ENCODE peak calls at places on chromosomes 2 and 18, in seven cellular contexts. H, E, G, M, J, O and K are unnamed samples.

GRCh38 chr2:16763056-16763455 is 97.4 kb upstream of the CYRIA start:
- DNase-seq in H (no peak), E (no peak), G (no peak), M (no peak), J (no peak), O (no peak), K (no peak)

GRCh38 chr2:239298126-239298804 is 102.6 kb downstream of the HDAC4 start:
- DNase-seq in H (no peak), E (no peak), G (no peak), M (no peak), J (no peak), O (no peak), K (no peak)

GRCh38 chr2:203934006-203934632 is 2.4 kb upstream of the ICOS start:
- DNase-seq in H (no peak), E (no peak), G (no peak), M (no peak), J (no peak), O (no peak), K (no peak)

GRCh38 chr2:219664958-219665357 is 37.5 kb downstream of the SLC4A3 start:
- DNase-seq in H (no peak), E (no peak), G (no peak), M (peak), J (no peak), O (no peak), K (no peak)

GRCh38 chr2:219285894-219286425 is 6.8 kb downstream of the DNAJB2 start:
- DNase-seq in H (no peak), E (no peak), G (peak), M (peak), J (no peak), O (peak), K (no peak)

GRCh38 chr18:6776193-6776592 is 46.7 kb downstream of the ARHGAP28 start:
- DNase-seq in H (no peak), E (no peak), G (no peak), M (peak), J (no peak), O (no peak), K (no peak)

GRCh38 chr18:77057043-77057442 is 75.5 kb downstream of the MBP start:
- DNase-seq in H (no peak), E (no peak), G (no peak), M (peak), J (no peak), O (no peak), K (no peak)

GRCh38 chr2:134429886-134430285 is 176.0 kb downstream of the MGAT5 start:
- DNase-seq in H (no peak), E (no peak), G (no peak), M (peak), J (no peak), O (no peak), K (no peak)

GRCh38 chr18:23752796-23753195 is 63.5 kb downstream of the LAMA3 start:
- DNase-seq in H (no peak), E (no peak), G (no peak), M (peak), J (no peak), O (no peak), K (no peak)

GRCh38 chr18:12628706-12629702 is 28.9 kb downstream of the SPIRE1 start:
- DNase-seq in H (no peak), E (no peak), G (no peak), M (peak), J (no peak), O (no peak), K (no peak)

GRCh38 chr2:234970467-234970866 is 18.6 kb downstream of the SH3BP4 start:
- DNase-seq in H (no peak), E (no peak), G (no peak), M (peak), J (no peak), O (no peak), K (no peak)

GRCh38 chr2:74576151-74576755 is 21.7 kb downstream of the DOK1 start:
- DNase-seq in H (no peak), E (no peak), G (no peak), M (peak), J (no peak), O (no peak), K (no peak)

GRCh38 chr2:64359892-64360657 is 93.9 kb upstream of the LGALSL start:
- DNase-seq in H (peak), E (peak), G (no peak), M (peak), J (peak), O (no peak), K (no peak)

GRCh38 chr18:56952026-56952425 is 194.9 kb upstream of the BOD1L2 start:
- DNase-seq in H (no peak), E (no peak), G (no peak), M (no peak), J (no peak), O (no peak), K (no peak)

GRCh38 chr2:216710531-216711282 is 15.4 kb upstream of the IGFBP5 start:
- DNase-seq in H (no peak), E (no peak), G (no peak), M (peak), J (no peak), O (no peak), K (no peak)

GRCh38 chr2:44793322-44793870 is 148.1 kb upstream of the SIX3 start:
- DNase-seq in H (no peak), E (no peak), G (no peak), M (peak), J (peak), O (peak), K (no peak)

GRCh38 chr2:100321181-100321880 is 970 bp downstream of the LONRF2 start:
- DNase-seq in H (peak), E (no peak), G (peak), M (peak), J (no peak), O (peak), K (no peak)

GRCh38 chr2:227473019-227473461 is 1.1 kb downstream of the AGFG1 start:
- DNase-seq in H (no peak), E (no peak), G (peak), M (peak), J (no peak), O (no peak), K (no peak)

GRCh38 chr2:127197475-127198385 is 22.4 kb downstream of the CYP27C1 start:
- DNase-seq in H (peak), E (no peak), G (no peak), M (peak), J (peak), O (peak), K (no peak)

GRCh38 chr2:55519908-55520885 is 679 bp downstream of the CFAP36 start:
- DNase-seq in H (peak), E (no peak), G (no peak), M (peak), J (peak), O (peak), K (no peak)

GRCh38 chr2:96551605-96552283 is 15.2 kb downstream of the ARID5A start:
- DNase-seq in H (no peak), E (no peak), G (no peak), M (no peak), J (no peak), O (no peak), K (no peak)

GRCh38 chr2:220053919-220054318 is 426.5 kb downstream of the SLC4A3 start:
- DNase-seq in H (no peak), E (no peak), G (no peak), M (peak), J (peak), O (no peak), K (no peak)

GRCh38 chr2:240594511-240595380 is 8.2 kb downstream of the CAPN10 start:
- DNase-seq in H (no peak), E (no peak), G (peak), M (no peak), J (no peak), O (no peak), K (no peak)

GRCh38 chr2:240597054-240597418 is 10.5 kb downstream of the CAPN10 start:
- DNase-seq in H (no peak), E (no peak), G (peak), M (no peak), J (no peak), O (no peak), K (no peak)

GRCh38 chr2:240596080-240596460 is 9.5 kb downstream of the CAPN10 start:
- DNase-seq in H (no peak), E (no peak), G (no peak), M (no peak), J (no peak), O (no peak), K (no peak)

GRCh38 chr2:240596491-240596931 is 10.0 kb downstream of the CAPN10 start:
- DNase-seq in H (no peak), E (no peak), G (peak), M (no peak), J (no peak), O (no peak), K (no peak)

GRCh38 chr2:240595381-240596079 is 9.0 kb downstream of the CAPN10 start:
- DNase-seq in H (peak), E (no peak), G (peak), M (peak), J (peak), O (peak), K (peak)
- TF ChIP-seq CTCF in H (no peak), E (peak), G (peak), M (no peak), J (peak), O (peak), K (peak)

GRCh38 chr2:207867075-207867474 is 97.4 kb upstream of the FZD5 start:
- DNase-seq in H (no peak), E (no peak), G (no peak), M (no peak), J (no peak), O (no peak), K (no peak)
- TF ChIP-seq CTCF in H (no peak), E (no peak), G (no peak), M (no peak), J (no peak), O (no peak), K (no peak)

GRCh38 chr2:146317959-146318358 is 1526.9 kb upstream of the ACVR2A start:
- DNase-seq in H (no peak), E (no peak), G (no peak), M (peak), J (no peak), O (no peak), K (no peak)

DNA sequence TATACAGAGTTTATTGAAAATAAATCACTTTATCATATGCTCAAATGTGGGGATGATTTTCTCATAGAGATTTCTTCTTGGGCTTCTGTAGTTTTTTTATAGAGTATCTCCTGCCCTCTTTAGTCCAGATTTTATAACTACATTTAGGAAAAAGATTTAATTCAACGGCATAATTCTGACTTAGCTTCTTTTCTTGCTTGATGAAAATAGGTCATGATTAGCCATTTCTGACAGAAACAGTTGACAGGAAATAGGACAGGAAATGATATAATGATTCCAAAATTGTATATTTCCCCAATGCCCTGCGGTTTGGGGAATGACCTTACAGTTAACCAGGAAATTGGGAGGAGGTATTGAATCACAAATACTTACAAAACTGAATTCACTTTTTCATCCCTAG is 1531.9 kb upstream of the ACVR2A start:
- DNase-seq in H (no peak), E (no peak), G (no peak), M (peak), J (no peak), O (no peak), K (no peak)
- TF ChIP-seq CTCF in H (peak), E (no peak), G (peak), M (no peak), J (no peak), O (no peak), K (peak)

DNA sequence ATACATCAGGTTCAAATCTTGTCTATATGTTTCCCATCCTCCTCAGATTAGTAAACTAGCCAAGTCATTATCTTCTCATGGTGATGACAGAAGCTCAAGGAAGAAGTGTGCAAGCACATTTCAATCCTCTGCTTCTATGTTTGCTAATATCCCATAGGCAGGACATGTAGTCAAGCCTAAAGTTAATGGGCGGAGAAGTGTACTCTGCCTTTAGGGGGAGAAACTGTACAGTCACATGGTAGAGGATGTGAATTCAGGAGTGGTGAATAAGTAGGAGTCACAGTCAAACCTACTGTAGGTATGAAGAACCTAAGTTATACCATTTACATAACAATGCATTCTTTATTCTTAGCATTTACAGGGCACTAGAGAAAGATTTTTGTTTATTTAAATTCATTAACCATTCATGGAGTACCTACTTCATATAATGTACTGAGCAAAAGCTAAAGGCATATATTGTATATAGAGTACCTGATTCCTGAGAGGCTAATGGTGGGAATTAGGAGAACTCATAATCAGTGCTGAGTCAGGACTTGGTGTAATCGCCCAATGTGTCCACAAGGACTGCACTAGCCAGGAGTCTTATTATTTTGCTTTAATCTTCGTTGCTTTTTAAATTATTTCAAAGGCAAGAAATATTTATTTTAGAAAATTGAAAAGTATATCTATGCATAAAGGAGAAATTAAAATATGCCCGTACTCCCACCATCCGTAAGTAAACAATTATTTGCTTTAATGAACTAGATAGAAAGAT is 394.3 kb upstream of the ETAA1 start:
- DNase-seq in H (no peak), E (no peak), G (no peak), M (no peak), J (no peak), O (no peak), K (no peak)
- TF ChIP-seq CTCF in H (no peak), E (no peak), G (no peak), M (no peak), J (no peak), O (peak), K (no peak)

GRCh38 chr2:232377319-232377718 is 1.2 kb upstream of the ALPP start:
- DNase-seq in H (no peak), E (no peak), G (peak), M (no peak), J (no peak), O (no peak), K (no peak)

GRCh38 chr2:232376713-232377112 is 1.8 kb upstream of the ALPP start:
- DNase-seq in H (no peak), E (no peak), G (peak), M (no peak), J (no peak), O (no peak), K (no peak)

GRCh38 chr2:232372231-232373208 is 6.0 kb upstream of the ALPP start:
- DNase-seq in H (no peak), E (no peak), G (peak), M (peak), J (no peak), O (no peak), K (no peak)

GRCh38 chr2:232376260-232376659 is 2.3 kb upstream of the ALPP start:
- DNase-seq in H (no peak), E (no peak), G (no peak), M (no peak), J (no peak), O (no peak), K (no peak)

DNA sequence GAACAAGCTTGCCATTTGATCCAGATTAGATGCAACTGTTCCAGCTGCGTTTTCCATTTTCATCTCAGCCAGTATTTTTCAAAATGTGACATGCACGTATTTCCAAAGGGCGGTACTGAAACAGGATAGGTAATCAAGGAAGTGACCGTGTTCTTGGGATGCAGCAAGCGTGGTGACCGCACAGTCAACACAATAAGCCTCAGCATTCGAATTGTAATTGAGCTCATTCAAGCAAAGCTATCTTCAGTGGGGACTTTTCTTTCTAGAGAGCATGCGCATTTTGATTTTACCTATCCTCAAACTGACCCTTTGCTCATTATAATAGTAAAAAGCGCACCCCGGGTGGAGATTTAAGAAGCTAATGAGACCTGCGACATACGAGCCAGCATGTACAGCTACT is 3.4 kb upstream of the ALPP start:
- DNase-seq in H (no peak), E (no peak), G (no peak), M (no peak), J (no peak), O (no peak), K (no peak)
- TF ChIP-seq CTCF in H (no peak), E (no peak), G (no peak), M (no peak), J (no peak), O (no peak), K (no peak)